ENCODE peak calls at places on chromosomes 1 and 21, in seven cellular contexts. T is HEK293T; J is prostate gland; B is T-cell; S is effector memory CD8-positive, alpha-beta T cell; F is uterus; V is NCI-H526 treated with DMSO at 0.1 percent for 48 hours. D is an unnamed sample.

GRCh38 chr1:205191617-205192016 is 19.9 kb downstream of the DSTYK start:
- DNase-seq in T (no peak), V (no peak), J (no peak), F (no peak), S (no peak), B (no peak), D (no peak)

GRCh38 chr21:34260598-34260997 is 103.2 kb upstream of the KCNE2 start:
- DNase-seq in T (no peak), J (no peak), S (no peak), B (no peak), V (no peak), F (no peak), D (no peak)

GRCh38 chr1:120178799-120179419 is 2.6 kb upstream of the SEC22B start:
- DNase-seq in F (no peak), J (no peak), T (peak), V (no peak), B (no peak), S (no peak), D (no peak)

GRCh38 chr21:35390013-35390776 is 341.1 kb upstream of the RUNX1 start:
- DNase-seq in J (peak), T (no peak), S (no peak), B (no peak), F (no peak), V (no peak), D (no peak)

GRCh38 chr1:21638531-21639341 is 30.4 kb downstream of the RAP1GAP start:
- DNase-seq in F (no peak), V (no peak), S (no peak), B (no peak), J (no peak), T (no peak), D (peak)

GRCh38 chr1:224203243-224204016 is 20.4 kb downstream of the DEGS1 start:
- DNase-seq in T (no peak), J (no peak), V (no peak), B (no peak), S (no peak), F (no peak), D (no peak)

GRCh38 chr21:17819878-17820232 is 699 bp upstream of the C21orf91 start:
- DNase-seq in T (peak), V (no peak), S (no peak), F (no peak), B (no peak), J (no peak), D (no peak)

GRCh38 chr1:36966242-36966641 is 68.1 kb downstream of the GRIK3 start:
- DNase-seq in J (no peak), F (no peak), S (no peak), V (no peak), B (no peak), T (peak), D (no peak)

D was measured in 8988T.